ENCODE peak calls at places on chromosomes 2 and 18, in eight cellular contexts. C is suprapubic skin, Z is DMS153, W is iris pigment epithelial cell, T is A549, M is hypothalamus, J is LHCN-M2, K is Calu3. L is an unnamed sample.

GRCh38 chr2:64955467-64955866 is 33.7 kb upstream of the SLC1A4 start:
- DNase-seq in Z (no peak), M (no peak), C (no peak), W (no peak), T (no peak), J (no peak), K (no peak), L (no peak)

GRCh38 chr2:44171018-44171417 is 2.3 kb downstream of the PPM1B start:
- DNase-seq in C (no peak), W (peak; percentile 76), Z (no peak), K (no peak), J (peak; percentile 44), M (no peak), T (peak; percentile 19), L (no peak)

GRCh38 chr2:120901213-120901612 is 165.5 kb downstream of the GLI2 start:
- DNase-seq in W (no peak), M (no peak), K (no peak), J (no peak), Z (no peak), T (no peak), C (no peak), L (peak; percentile 11)

GRCh38 chr2:64854773-64855237 is 134.4 kb upstream of the SLC1A4 start:
- DNase-seq in C (no peak), W (peak; percentile 52), T (peak; percentile 54), Z (peak; percentile 25), M (no peak), K (no peak), J (peak; percentile 64), L (no peak)

GRCh38 chr2:43083710-43084698 is 142.4 kb downstream of the ZFP36L2 start:
- DNase-seq in K (no peak), C (no peak), T (peak; percentile 34), J (peak; percentile 81), W (no peak), Z (no peak), M (peak; percentile 61), L (peak; percentile 65)

GRCh38 chr2:134712736-134713495 is 5.9 kb downstream of the TMEM163 start:
- DNase-seq in J (no peak), W (no peak), C (no peak), M (no peak), K (no peak), Z (no peak), T (no peak), L (no peak)

GRCh38 chr18:73366713-73367112 is 498.9 kb upstream of the NETO1 start:
- DNase-seq in C (no peak), Z (no peak), W (no peak), M (no peak), J (no peak), K (no peak), T (no peak), L (no peak)

GRCh38 chr2:180122874-180123273 is 115.8 kb upstream of the CWC22 start:
- DNase-seq in W (peak; percentile 59), M (no peak), C (no peak), Z (no peak), J (peak; percentile 73), K (no peak), T (peak; percentile 13), L (no peak)

GRCh38 chr2:134177351-134177931 is 76.4 kb upstream of the MGAT5 start:
- DNase-seq in W (peak; percentile 14), M (peak; percentile 16), Z (peak; percentile 20), K (no peak), J (no peak), C (no peak), T (no peak), L (no peak)

GRCh38 chr2:13696601-13697000 is 935.9 kb upstream of the LRATD1 start:
- DNase-seq in K (no peak), M (no peak), W (no peak), T (no peak), J (no peak), Z (no peak), C (no peak), L (no peak)

GRCh38 chr2:72778410-72778809 is 47.4 kb downstream of the EXOC6B start:
- DNase-seq in Z (no peak), K (no peak), M (no peak), J (peak; percentile 65), W (peak; percentile 86), T (peak; percentile 82), C (no peak), L (no peak)

GRCh38 chr2:196225213-196225612 is 53.8 kb upstream of the STK17B start:
- DNase-seq in C (no peak), W (peak; percentile 51), M (no peak), Z (no peak), K (no peak), J (peak; percentile 83), T (no peak), L (no peak)

GRCh38 chr2:219803294-219803693 is 175.9 kb downstream of the SLC4A3 start:
- DNase-seq in Z (no peak), W (peak; percentile 48), J (peak; percentile 52), C (no peak), K (no peak), M (no peak), T (no peak), L (no peak)

GRCh38 chr2:54845514-54845913 is 122.1 kb downstream of the EML6 start:
- DNase-seq in W (no peak), J (no peak), C (no peak), M (no peak), T (no peak), K (no peak), Z (no peak), L (no peak)

GRCh38 chr2:29014811-29015414 is 33.8 kb downstream of the TOGARAM2 start:
- DNase-seq in W (peak; percentile 84), J (peak; percentile 78), M (no peak), Z (no peak), K (no peak), T (no peak), C (no peak), L (peak; percentile 57)

GRCh38 chr2:239376351-239376750 is 24.5 kb downstream of the HDAC4 start:
- DNase-seq in M (no peak), C (peak; percentile 72), J (no peak), K (no peak), T (no peak), Z (no peak), W (no peak), L (no peak)

GRCh38 chr2:30234180-30234971 is 3.0 kb downstream of the LBH start:
- DNase-seq in C (no peak), T (peak; percentile 89), K (peak; percentile 63), Z (no peak), W (peak; percentile 96), M (no peak), J (peak; percentile 77), L (no peak)

GRCh38 chr2:157839822-157840221 is 36.3 kb downstream of the ACVR1 start:
- DNase-seq in T (no peak), M (no peak), W (no peak), C (no peak), J (no peak), Z (peak; percentile 9), K (no peak), L (no peak)

GRCh38 chr2:215528555-215528954 is 92.7 kb upstream of the FN1 start:
- DNase-seq in C (no peak), J (peak; percentile 98), T (peak; percentile 62), W (peak; percentile 98), M (no peak), Z (no peak), K (no peak), L (no peak)

L was measured in heart left ventricle.